ENCODE peak calls at places on chromosomes 13 and 19, in five cellular contexts. One of them, this sample, is unnamed.

GRCh38 chr19:13153627-13154240 is 3.5 kb downstream of the IER2 start:
- DNase-seq in lower leg skin: no peak
- DNase-seq in A549: no peak
- DNase-seq in amniotic epithelial cell: peak
- DNase-seq in NCI-H1930: peak
- DNase-seq in this sample: peak

GRCh38 chr19:7980168-7980567 is 25.3 kb downstream of the ELAVL1 start:
- DNase-seq in A549: no peak
- DNase-seq in NCI-H1930: no peak
- DNase-seq in lower leg skin: no peak
- DNase-seq in amniotic epithelial cell: no peak
- DNase-seq in this sample: no peak

GRCh38 chr19:49114630-49115363 is 627 bp downstream of the LIN7B start:
- DNase-seq in A549: no peak
- DNase-seq in NCI-H1930: peak
- DNase-seq in amniotic epithelial cell: peak
- DNase-seq in lower leg skin: peak
- DNase-seq in this sample: no peak

GRCh38 chr13:34416833-34417425 is 525.1 kb upstream of the NBEA start:
- DNase-seq in NCI-H1930: no peak
- DNase-seq in A549: no peak
- DNase-seq in lower leg skin: no peak
- DNase-seq in amniotic epithelial cell: peak
- DNase-seq in this sample: no peak

GRCh38 chr19:38264486-38265212 is at the start of gene SPINT2:
- DNase-seq in amniotic epithelial cell: no peak
- DNase-seq in NCI-H1930: peak
- DNase-seq in A549: peak
- DNase-seq in lower leg skin: peak
- DNase-seq in this sample: peak

GRCh38 chr13:75643182-75643581 is 7.1 kb downstream of the LMO7 start:
- DNase-seq in amniotic epithelial cell: no peak
- DNase-seq in A549: no peak
- DNase-seq in lower leg skin: no peak
- DNase-seq in NCI-H1930: no peak
- DNase-seq in this sample: no peak

GRCh38 chr13:33870046-33870668 is 52.2 kb downstream of the RFC3 start:
- DNase-seq in NCI-H1930: no peak
- DNase-seq in A549: no peak
- DNase-seq in lower leg skin: no peak
- DNase-seq in amniotic epithelial cell: no peak
- DNase-seq in this sample: no peak

GRCh38 chr13:46315036-46315435 is 72.0 kb downstream of the RUBCNL start:
- DNase-seq in amniotic epithelial cell: no peak
- DNase-seq in lower leg skin: no peak
- DNase-seq in NCI-H1930: no peak
- DNase-seq in A549: no peak
- DNase-seq in this sample: no peak

GRCh38 chr19:3897936-3898335 is 17.5 kb downstream of the ATCAY start:
- DNase-seq in A549: no peak
- DNase-seq in NCI-H1930: no peak
- DNase-seq in lower leg skin: no peak
- DNase-seq in amniotic epithelial cell: no peak
- DNase-seq in this sample: no peak

GRCh38 chr13:113138792-113139551 is 16.4 kb downstream of the F10 start:
- DNase-seq in lower leg skin: peak
- DNase-seq in A549: no peak
- DNase-seq in NCI-H1930: no peak
- DNase-seq in amniotic epithelial cell: peak
- DNase-seq in this sample: no peak

GRCh38 chr19:7602935-7603497 is 7.4 kb downstream of the CAMSAP3 start:
- DNase-seq in NCI-H1930: no peak
- DNase-seq in amniotic epithelial cell: peak
- DNase-seq in A549: no peak
- DNase-seq in lower leg skin: no peak
- DNase-seq in this sample: no peak

GRCh38 chr13:81396172-81396571 is 1055.2 kb upstream of the SPRY2 start:
- DNase-seq in lower leg skin: no peak
- DNase-seq in NCI-H1930: no peak
- DNase-seq in A549: no peak
- DNase-seq in amniotic epithelial cell: no peak
- DNase-seq in this sample: no peak

GRCh38 chr19:17420267-17420924 is 549 bp downstream of the MVB12A start:
- DNase-seq in lower leg skin: peak
- DNase-seq in A549: no peak
- DNase-seq in NCI-H1930: peak
- DNase-seq in amniotic epithelial cell: no peak
- DNase-seq in this sample: no peak

GRCh38 chr19:50500060-50500752 is 10.8 kb downstream of the JOSD2 start:
- DNase-seq in A549: no peak
- DNase-seq in amniotic epithelial cell: no peak
- DNase-seq in NCI-H1930: peak
- DNase-seq in lower leg skin: no peak
- DNase-seq in this sample: peak